ENCODE peak calls at places on chromosomes 3 and 15, in four cellular contexts. C is GM12878, L is K562, G is HepG2. E is an unnamed sample.

GRCh38 chr3:134065836-134066538 is 36.3 kb upstream of the SLCO2A1 start:
- DNase-seq in C (no peak), L (no peak), G (no peak), E (no peak)

GRCh38 chr3:9778102-9778501 is 8.4 kb upstream of the CAMK1 start:
- DNase-seq in C (no peak), L (peak), G (no peak), E (no peak)

GRCh38 chr3:177929310-177929709 is 606.9 kb upstream of the KCNMB2 start:
- DNase-seq in C (no peak), L (no peak), G (no peak), E (no peak)

GRCh38 chr3:177961784-177962183 is 574.5 kb upstream of the KCNMB2 start:
- DNase-seq in C (no peak), L (no peak), G (no peak), E (no peak)

GRCh38 chr3:118540826-118541225 is 493.8 kb downstream of the IGSF11 start:
- DNase-seq in C (no peak), L (no peak), G (no peak), E (no peak)

GRCh38 chr3:32420138-32420981 is 28.7 kb downstream of the CMTM7 start:
- DNase-seq in C (peak), L (no peak), G (peak), E (no peak)

GRCh38 chr3:102530443-102531195 is 95.8 kb downstream of the ZPLD1 start:
- DNase-seq in C (no peak), L (no peak), G (no peak), E (no peak)

GRCh38 chr3:37652405-37652804 is 209.3 kb upstream of the CTDSPL start:
- DNase-seq in C (no peak), L (no peak), G (no peak), E (no peak)

GRCh38 chr3:51304230-51304629 is 80.9 kb upstream of the MANF start:
- DNase-seq in C (no peak), L (no peak), G (no peak), E (no peak)

GRCh38 chr3:52053307-52054304 is 2.8 kb downstream of the DUSP7 start:
- DNase-seq in C (peak), L (peak), G (no peak), E (no peak)

GRCh38 chr3:100992086-100993033 is 861 bp downstream of the ABI3BP start:
- DNase-seq in C (no peak), L (no peak), G (no peak), E (no peak)

GRCh38 chr3:5218815-5219214 is 31.3 kb downstream of the EDEM1 start:
- DNase-seq in C (no peak), L (no peak), G (no peak), E (no peak)

GRCh38 chr3:34248352-34248751 is 449.9 kb downstream of the PDCD6IP start:
- DNase-seq in C (peak), L (no peak), G (no peak), E (no peak)

GRCh38 chr3:183895296-183895695 is 10.6 kb upstream of the PARL start:
- DNase-seq in C (no peak), L (peak), G (peak), E (peak)

GRCh38 chr3:13122101-13123055 is 49.1 kb upstream of the IQSEC1 start:
- DNase-seq in C (no peak), L (no peak), G (no peak), E (no peak)

GRCh38 chr15:25527118-25527517 is 88.3 kb upstream of the UBE3A start:
- DNase-seq in C (no peak), L (no peak), G (no peak), E (no peak)

GRCh38 chr3:25257026-25257425 is 171.0 kb upstream of the RARB start:
- DNase-seq in C (no peak), L (no peak), G (no peak), E (no peak)

GRCh38 chr3:58082047-58082446 is 73.8 kb downstream of the FLNB start:
- DNase-seq in C (no peak), L (peak), G (no peak), E (no peak)

GRCh38 chr15:28914483-28915023 is 28.8 kb downstream of the APBA2 start:
- DNase-seq in C (no peak), L (peak), G (no peak), E (no peak)

GRCh38 chr3:150887031-150887430 is 18.2 kb downstream of the MINDY4B start:
- DNase-seq in C (no peak), L (no peak), G (no peak), E (no peak)

GRCh38 chr3:134317106-134317947 is 56.9 kb downstream of the AMOTL2 start:
- DNase-seq in C (no peak), L (no peak), G (no peak), E (no peak)

GRCh38 chr15:31840849-31841476 is 189.4 kb upstream of the CHRNA7 start:
- DNase-seq in C (no peak), L (no peak), G (no peak), E (no peak)

GRCh38 chr3:50607271-50608091 is 4.1 kb downstream of the CISH start:
- DNase-seq in C (no peak), L (peak), G (no peak), E (no peak)

GRCh38 chr3:76051145-76051544 is 265.8 kb upstream of the ZNF717 start:
- DNase-seq in C (no peak), L (no peak), G (no peak), E (no peak)

GRCh38 chr15:96851613-96852012 is 521.1 kb downstream of the NR2F2 start:
- DNase-seq in C (no peak), L (no peak), G (no peak), E (no peak)

GRCh38 chr3:64508140-64508539 is 179.7 kb downstream of the ADAMTS9 start:
- DNase-seq in C (no peak), L (no peak), G (no peak), E (no peak)

GRCh38 chr3:61562042-61562809 is 855 bp downstream of the PTPRG start:
- DNase-seq in C (no peak), L (no peak), G (no peak), E (peak)

GRCh38 chr3:115922681-115923347 is 299.5 kb downstream of the GAP43 start:
- DNase-seq in C (no peak), L (peak), G (peak), E (no peak)

GRCh38 chr3:9715764-9716437 is 12.3 kb downstream of the CPNE9 start:
- DNase-seq in C (no peak), L (peak), G (peak), E (no peak)

GRCh38 chr3:73784647-73785420 is 160.1 kb upstream of the PDZRN3 start:
- DNase-seq in C (no peak), L (no peak), G (no peak), E (peak)

GRCh38 chr15:39886418-39886817 is 33.6 kb downstream of the GPR176 start:
- DNase-seq in C (no peak), L (no peak), G (no peak), E (no peak)

GRCh38 chr3:150238995-150239612 is 169.0 kb upstream of the TSC22D2 start:
- DNase-seq in C (no peak), L (peak), G (peak), E (no peak)

DNA sequence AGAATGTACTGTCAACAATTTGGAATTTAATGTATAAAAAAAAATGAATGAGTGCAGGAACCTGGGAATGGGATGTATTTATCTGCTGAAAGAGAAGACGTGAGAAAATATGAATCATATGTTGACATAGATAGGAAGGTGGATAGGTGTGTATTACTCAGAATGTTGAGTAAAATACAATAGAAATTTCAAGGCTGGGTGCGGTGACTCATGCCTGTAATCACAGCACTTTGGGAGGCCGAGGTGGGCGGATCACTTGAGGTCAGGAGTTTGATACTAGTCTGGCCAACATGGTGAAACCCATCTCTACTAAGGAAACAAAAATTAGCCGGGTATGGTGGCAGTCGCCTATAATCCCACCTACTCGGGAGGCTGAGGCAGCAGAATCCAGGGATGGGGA is 202.8 kb downstream of the CADM2 start:
- DNase-seq in C (no peak), L (no peak), G (peak), E (no peak)
- TF ChIP-seq MXI1 in C (no peak), L (no peak), G (no peak), E (no peak)

GRCh38 chr15:68428431-68428940 is 3.5 kb downstream of the ITGA11 start:
- DNase-seq in C (no peak), L (no peak), G (no peak), E (no peak)

GRCh38 chr15:68427961-68428360 is 4.0 kb downstream of the ITGA11 start:
- DNase-seq in C (no peak), L (no peak), G (no peak), E (no peak)

GRCh38 chr15:68430471-68431036 is 1.4 kb downstream of the ITGA11 start:
- DNase-seq in C (no peak), L (no peak), G (no peak), E (no peak)

GRCh38 chr15:68431037-68431791 is 749 bp downstream of the ITGA11 start:
- DNase-seq in C (no peak), L (no peak), G (no peak), E (peak)

DNA sequence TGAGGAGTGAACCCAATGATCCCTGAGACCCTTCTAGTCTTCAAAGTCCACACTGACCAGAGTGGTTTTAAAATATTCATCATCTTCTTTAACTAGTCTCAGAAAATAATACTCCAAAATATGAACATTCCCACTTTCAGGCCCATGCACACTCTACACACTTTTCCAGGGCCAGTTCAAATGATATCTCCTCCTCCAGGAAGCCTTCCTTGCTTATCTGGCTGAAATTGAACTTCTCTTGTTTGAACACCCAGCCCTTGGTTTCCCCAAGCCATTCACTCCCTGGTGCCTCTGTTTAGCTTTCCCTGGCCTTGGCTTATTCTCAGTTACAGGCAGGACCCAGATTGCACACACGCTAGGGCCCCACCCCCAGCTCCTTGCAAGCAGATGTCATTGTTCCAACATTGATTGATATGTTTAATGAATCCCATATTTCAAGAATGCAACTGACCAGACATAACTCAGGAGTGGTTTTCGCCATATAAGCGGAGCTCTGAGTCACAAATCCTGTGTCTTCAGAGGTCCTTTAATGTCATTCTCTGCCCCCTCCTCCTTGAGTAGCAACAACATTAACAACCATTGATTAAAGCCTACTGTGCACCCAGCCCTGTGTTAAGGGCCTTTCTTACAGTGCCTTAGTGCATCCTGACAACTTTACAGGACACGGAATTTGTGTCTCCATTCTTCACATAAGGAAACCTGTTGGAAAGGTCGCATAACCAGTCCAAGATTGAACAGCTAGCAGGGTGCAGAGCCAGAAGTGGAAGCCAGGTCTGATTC is 2.1 kb downstream of the ITGA11 start:
- DNase-seq in C (no peak), L (no peak), G (no peak), E (no peak)
- TF ChIP-seq ZBTB33 in C (no peak), L (no peak), G (no peak), E (no peak)

GRCh38 chr3:23809840-23810341 is 4.1 kb downstream of the UBE2E1 start:
- DNase-seq in C (no peak), L (peak), G (no peak), E (peak)
- TF ChIP-seq MXI1 in C (no peak), L (no peak), G (no peak), E (no peak)

GRCh38 chr3:30400924-30401323 is 205.5 kb upstream of the TGFBR2 start:
- DNase-seq in C (no peak), L (no peak), G (peak), E (no peak)
- TF ChIP-seq ZBTB33 in C (no peak), L (no peak), G (no peak), E (no peak)

GRCh38 chr3:69251078-69251805 is 128.8 kb upstream of the LMOD3 start:
- DNase-seq in C (no peak), L (no peak), G (no peak), E (no peak)

GRCh38 chr3:69248394-69248793 is 126.0 kb upstream of the LMOD3 start:
- DNase-seq in C (no peak), L (no peak), G (peak), E (no peak)

GRCh38 chr3:69252141-69252540 is 129.7 kb upstream of the LMOD3 start:
- DNase-seq in C (no peak), L (no peak), G (no peak), E (no peak)

GRCh38 chr3:69249001-69249400 is 126.6 kb upstream of the LMOD3 start:
- DNase-seq in C (no peak), L (no peak), G (no peak), E (no peak)

GRCh38 chr3:69250014-69250413 is 127.6 kb upstream of the LMOD3 start:
- DNase-seq in C (no peak), L (peak), G (no peak), E (no peak)
- TF ChIP-seq MXI1 in C (no peak), L (no peak), G (no peak), E (no peak)

GRCh38 chr15:61644550-61644949 is 415.4 kb upstream of the RORA start:
- DNase-seq in C (no peak), L (no peak), G (no peak), E (no peak)

GRCh38 chr15:61640751-61641150 is 411.6 kb upstream of the RORA start:
- DNase-seq in C (no peak), L (no peak), G (no peak), E (no peak)

GRCh38 chr15:61639491-61639890 is 410.4 kb upstream of the RORA start:
- DNase-seq in C (no peak), L (no peak), G (no peak), E (no peak)

GRCh38 chr15:61641645-61642044 is 412.5 kb upstream of the RORA start:
- DNase-seq in C (no peak), L (no peak), G (no peak), E (no peak)
- TF ChIP-seq ZBTB33 in C (no peak), L (no peak), G (no peak), E (no peak)

GRCh38 chr15:90381515-90381914 is 6.5 kb upstream of the IQGAP1 start:
- DNase-seq in C (no peak), L (no peak), G (no peak), E (no peak)
- TF ChIP-seq MXI1 in C (no peak), L (no peak), G (no peak), E (no peak)

DNA sequence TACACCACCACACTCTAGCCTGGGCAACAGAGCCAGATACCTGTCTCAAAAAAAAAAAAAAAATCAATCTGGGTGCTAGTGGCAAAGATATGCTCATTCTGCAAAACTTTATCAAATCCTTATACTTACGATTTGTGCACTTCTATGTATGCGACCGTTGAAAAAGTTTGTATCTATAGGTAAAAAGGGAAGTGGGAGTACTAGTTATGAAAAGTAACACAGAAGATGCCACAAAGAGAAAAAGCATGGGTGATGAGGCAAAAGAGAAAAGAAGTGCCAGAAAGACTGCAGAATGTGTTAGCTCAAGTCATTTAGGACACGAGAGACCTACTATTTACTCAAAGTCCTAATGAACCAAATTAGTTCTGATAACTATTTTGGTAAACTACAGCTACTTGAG is 407.8 kb downstream of the SHQ1 start:
- DNase-seq in C (no peak), L (no peak), G (no peak), E (no peak)
- TF ChIP-seq ZBTB33 in C (no peak), L (no peak), G (no peak), E (no peak)

DNA sequence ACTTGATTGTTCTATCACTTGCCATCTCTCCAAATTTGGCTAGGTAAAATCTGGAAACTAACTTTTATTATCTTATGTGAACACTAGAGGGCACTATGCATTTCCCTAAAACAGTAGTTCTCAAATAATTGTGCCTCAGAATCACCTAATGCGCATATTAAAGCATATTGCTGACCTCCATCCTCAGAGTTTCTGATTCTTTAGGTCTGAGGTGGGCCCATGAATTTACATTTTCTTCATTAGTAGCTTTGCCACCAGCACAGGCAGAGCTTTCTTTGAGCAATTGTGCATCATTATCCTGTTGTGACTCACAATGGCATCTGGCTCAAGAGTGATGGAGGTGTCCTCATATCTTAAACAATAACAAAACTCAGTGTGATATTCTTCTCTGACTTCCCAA is 17.5 kb upstream of the BCHE start:
- DNase-seq in C (no peak), L (peak), G (peak), E (peak)
- TF ChIP-seq MXI1 in C (no peak), L (no peak), G (no peak), E (no peak)

E was measured in SK-N-SH.